ENCODE peak calls at places on chromosomes 16 and 17, in four cellular contexts. E, M, V and F are unnamed samples.

GRCh38 chr17:58189436-58190146 is 2.9 kb upstream of the EPX start:
- DNase-seq in E (no peak), M (peak; percentile 81), V (no peak), F (peak; percentile 77)

GRCh38 chr17:62652251-62653001 is 25.0 kb downstream of the MRC2 start:
- DNase-seq in E (peak; percentile 29), M (peak; percentile 75), V (peak; percentile 68), F (peak; percentile 87)

GRCh38 chr16:87297918-87298631 is 19.1 kb downstream of the C16orf95 start:
- DNase-seq in E (peak; percentile 60), M (peak; percentile 10), V (no peak), F (no peak)

GRCh38 chr17:21113106-21113690 is 13.6 kb upstream of the DHRS7B start:
- DNase-seq in E (no peak), M (no peak), V (no peak), F (no peak)

GRCh38 chr16:86424968-86425367 is 85.4 kb upstream of the FOXF1 start:
- DNase-seq in E (no peak), M (no peak), V (no peak), F (peak; percentile 9)

GRCh38 chr16:54163197-54163843 is 123.3 kb downstream of the IRX3 start:
- DNase-seq in E (no peak), M (no peak), V (no peak), F (no peak)

GRCh38 chr17:77634710-77635109 is 323.8 kb upstream of the TNRC6C start:
- DNase-seq in E (no peak), M (no peak), V (no peak), F (no peak)

GRCh38 chr17:74024871-74025531 is 178.5 kb upstream of the RPL38 start:
- DNase-seq in E (peak; percentile 66), M (no peak), V (no peak), F (no peak)

GRCh38 chr16:31404353-31405064 is 11.4 kb downstream of the ITGAD start:
- DNase-seq in E (no peak), M (no peak), V (no peak), F (no peak)

GRCh38 chr17:50534222-50534978 is 1.9 kb downstream of the EPN3 start:
- DNase-seq in E (peak; percentile 66), M (no peak), V (peak; percentile 86), F (no peak)

GRCh38 chr17:17402558-17402957 is 74.2 kb upstream of the MED9 start:
- DNase-seq in E (no peak), M (peak; percentile 36), V (no peak), F (no peak)

GRCh38 chr16:1420111-1420539 is 422 bp downstream of the UQCC4 start:
- DNase-seq in E (peak; percentile 19), M (no peak), V (no peak), F (no peak)

GRCh38 chr17:13619462-13619861 is 17.7 kb upstream of the HS3ST3A1 start:
- DNase-seq in E (no peak), M (no peak), V (no peak), F (no peak)

GRCh38 chr17:80471922-80472321 is 4.5 kb downstream of the NPTX1 start:
- DNase-seq in E (no peak), M (no peak), V (no peak), F (no peak)

GRCh38 chr17:58330544-58330996 is 2.0 kb upstream of the TSPOAP1 start:
- DNase-seq in E (no peak), M (no peak), V (peak; percentile 32), F (no peak)

GRCh38 chr17:77540975-77541374 is 400.2 kb downstream of the SEC14L1 start:
- DNase-seq in E (no peak), M (no peak), V (no peak), F (no peak)

GRCh38 chr16:8814095-8814806 is 16.6 kb downstream of the PMM2 start:
- DNase-seq in E (no peak), M (no peak), V (no peak), F (no peak)

GRCh38 chr16:86039606-86040005 is 140.6 kb downstream of the IRF8 start:
- DNase-seq in E (no peak), M (no peak), V (no peak), F (no peak)

GRCh38 chr17:68792042-68792685 is 163.0 kb downstream of the ABCA8 start:
- DNase-seq in E (no peak), M (peak; percentile 51), V (no peak), F (peak; percentile 76)

GRCh38 chr17:78257810-78258322 is 26.4 kb downstream of the TMEM235 start:
- DNase-seq in E (peak; percentile 76), M (peak; percentile 13), V (no peak), F (no peak)

GRCh38 chr16:89334461-89334860 is 117.0 kb downstream of the ZNF778 start:
- DNase-seq in E (no peak), M (no peak), V (peak; percentile 26), F (no peak)

DNA sequence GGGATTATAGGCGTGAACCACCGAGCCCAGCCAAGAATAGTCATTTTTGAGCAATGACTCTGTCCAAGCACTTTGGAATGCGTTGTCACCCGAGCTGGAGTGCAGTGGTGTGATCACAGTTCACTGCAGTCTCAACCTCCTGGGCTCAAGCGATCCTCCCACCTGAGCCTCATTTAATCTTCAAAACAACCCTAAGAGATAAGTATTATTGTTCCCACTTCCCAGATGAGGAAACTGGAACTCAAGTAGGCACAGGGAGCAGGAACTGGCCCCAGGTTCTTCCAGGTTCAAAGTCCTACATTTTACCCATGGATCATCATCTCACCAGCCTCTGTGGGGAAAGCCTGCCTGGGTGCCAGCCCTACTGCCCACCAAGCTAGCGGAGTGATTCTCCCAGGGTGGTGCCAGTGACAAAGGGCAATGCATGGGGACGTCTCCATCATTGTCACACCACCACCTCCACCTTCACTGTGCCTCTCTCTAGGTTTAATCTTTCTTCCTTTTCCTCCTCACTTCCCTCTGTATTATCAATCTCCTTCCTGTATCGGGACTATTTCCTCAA is 11.3 kb upstream of the RNF157 start:
- DNase-seq in E (no peak), M (no peak), V (no peak), F (no peak)
- H3K4me3 ChIP-seq in E (no peak overlapping the region), M (no peak overlapping the region), V (no peak overlapping the region), F (no peak overlapping the region)

DNA sequence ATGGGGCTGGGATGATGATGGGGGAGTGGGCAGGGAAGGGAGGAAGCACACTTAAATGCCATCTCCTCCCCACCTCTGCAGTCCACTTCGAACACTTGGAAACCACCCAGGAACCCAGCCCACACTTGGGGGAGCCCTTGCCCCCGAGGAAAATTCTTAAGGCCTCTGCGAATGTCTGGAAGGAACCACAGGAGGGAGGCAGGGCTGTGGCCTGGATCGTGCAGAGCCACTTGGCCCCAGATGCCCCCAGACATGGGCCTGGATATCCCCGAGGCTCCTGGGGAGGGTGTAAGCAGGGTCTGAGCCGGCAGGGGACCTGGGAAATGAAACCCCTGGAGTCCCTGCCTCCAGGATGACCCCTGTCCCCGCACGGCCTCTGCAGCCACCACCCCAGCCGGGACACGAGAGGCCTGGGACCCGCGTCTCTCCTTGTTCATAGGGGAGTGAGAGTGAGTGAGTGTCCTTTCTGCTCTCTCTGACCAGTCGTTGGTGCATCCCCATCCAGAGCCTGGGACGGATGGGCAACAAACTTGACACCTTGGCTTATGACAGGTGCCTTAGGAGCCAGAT is 11.8 kb upstream of the MTSS2 start:
- DNase-seq in E (no peak), M (no peak), V (no peak), F (no peak)
- TF ChIP-seq CTCF in E (no peak), M (no peak), V (no peak), F (no peak)

GRCh38 chr17:5772720-5773119 is 188.4 kb upstream of the NLRP1 start:
- DNase-seq in E (no peak), M (peak; percentile 37), V (no peak), F (no peak)
- H3K4me3 ChIP-seq in E (no peak overlapping the region), M (no peak overlapping the region), V (no peak overlapping the region), F (no peak overlapping the region)

GRCh38 chr17:75517277-75517865 is 1.0 kb downstream of the TSEN54 start:
- DNase-seq in E (no peak), M (no peak), V (peak; percentile 70), F (no peak)
- TF ChIP-seq CTCF in E (no peak), M (no peak), V (no peak), F (no peak)

GRCh38 chr16:24999856-25000447 is 15.2 kb downstream of the ARHGAP17 start:
- DNase-seq in E (peak; percentile 70), M (no peak), V (no peak), F (no peak)
- H3K4me3 ChIP-seq in E (no peak overlapping the region), M (no peak overlapping the region), V (no peak overlapping the region), F (no peak overlapping the region)

GRCh38 chr16:29738514-29738913 is 7.3 kb downstream of the C16orf54 start:
- DNase-seq in E (no peak), M (no peak), V (no peak), F (no peak)

GRCh38 chr16:29734826-29735225 is 11.0 kb downstream of the C16orf54 start:
- DNase-seq in E (no peak), M (peak; percentile 6), V (no peak), F (no peak)

GRCh38 chr16:29737713-29738112 is 8.1 kb downstream of the C16orf54 start:
- DNase-seq in E (no peak), M (no peak), V (no peak), F (no peak)

GRCh38 chr16:29736764-29737163 is 9.0 kb downstream of the C16orf54 start:
- DNase-seq in E (no peak), M (no peak), V (no peak), F (no peak)

GRCh38 chr16:29736112-29736511 is 9.7 kb downstream of the C16orf54 start:
- DNase-seq in E (no peak), M (no peak), V (no peak), F (no peak)
- TF ChIP-seq CTCF in E (no peak), M (peak; percentile 6), V (no peak), F (no peak)

DNA sequence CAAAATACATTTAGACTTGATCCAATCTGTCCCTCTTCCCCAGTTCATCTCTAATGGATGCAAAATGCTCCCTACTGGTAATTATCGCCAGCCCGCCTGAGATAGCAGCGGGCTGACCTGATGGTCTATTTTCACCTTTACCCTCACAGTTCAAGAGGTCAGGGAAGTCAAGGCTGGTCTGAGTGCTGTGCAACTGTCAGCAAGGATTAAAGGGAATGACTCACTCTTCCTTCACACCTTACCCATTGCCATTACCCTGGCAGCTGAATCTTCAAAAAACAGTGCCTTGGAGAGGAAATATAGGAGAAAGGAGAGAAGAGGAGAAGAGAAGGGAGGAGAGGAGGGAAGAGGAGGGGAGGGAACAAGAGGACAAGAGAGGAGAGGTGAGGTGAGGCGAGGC is 36.3 kb downstream of the GRB7 start:
- DNase-seq in E (no peak), M (no peak), V (no peak), F (no peak)
- H3K4me3 ChIP-seq in E (no peak overlapping the region), M (no peak overlapping the region), V (no peak overlapping the region), F (no peak overlapping the region)

DNA sequence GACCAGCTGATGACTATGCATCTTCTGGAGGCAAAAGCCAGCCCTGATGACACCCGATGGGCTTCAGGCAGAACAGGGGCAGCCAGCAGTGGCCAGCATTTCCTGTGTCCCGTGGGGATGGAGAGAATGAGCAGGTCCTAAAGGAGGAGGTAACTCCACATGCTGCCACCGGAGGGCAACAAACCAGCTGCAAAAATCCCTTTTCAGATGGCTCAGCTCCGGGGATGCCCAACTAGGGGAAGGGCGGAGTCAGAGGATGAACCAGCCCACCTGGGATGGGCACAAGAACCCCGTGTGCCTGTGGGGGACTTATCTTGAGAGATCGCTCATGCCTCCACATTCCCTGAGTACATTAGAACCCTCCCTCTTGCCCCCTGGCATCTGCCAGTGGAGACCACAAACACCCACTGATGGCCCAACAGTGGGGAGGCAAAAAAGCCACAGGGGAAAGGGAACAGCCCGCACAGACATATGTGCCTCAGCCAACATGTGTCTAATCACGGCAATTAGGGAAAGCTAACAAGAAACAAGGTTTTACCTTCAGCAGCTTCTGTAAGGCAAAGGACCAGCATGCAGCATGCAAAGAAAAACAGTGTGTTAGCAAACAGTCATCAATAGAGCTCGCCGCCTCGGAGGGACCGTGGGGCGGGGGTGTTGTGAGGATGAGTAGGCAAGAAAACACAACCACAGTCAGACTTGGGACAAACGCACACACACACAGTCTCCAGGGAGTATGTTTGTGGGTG is 64.1 kb downstream of the MYO18A start:
- DNase-seq in E (peak; percentile 52), M (peak; percentile 55), V (no peak), F (peak; percentile 84)
- TF ChIP-seq CTCF in E (peak; percentile 34), M (peak; percentile 51), V (no peak), F (peak; percentile 55)